ENCODE peak calls at places on chromosomes 16 and 17, in nine cellular contexts. J, C, F, B, M, V, I, T and L are unnamed samples.

GRCh38 chr17:61794792-61795191 is 68.5 kb downstream of the BRIP1 start:
- DNase-seq in J (no peak), C (no peak), F (no peak), B (no peak), M (no peak), V (no peak), I (no peak), T (no peak), L (no peak)

GRCh38 chr17:40328386-40328766 is 19.4 kb downstream of the RARA start:
- DNase-seq in J (no peak), C (no peak), F (no peak), B (no peak), M (no peak), V (no peak), I (no peak), T (no peak), L (no peak)

GRCh38 chr17:29096094-29096493 is 53.2 kb downstream of the PIPOX start:
- DNase-seq in J (no peak), C (no peak), F (no peak), B (no peak), M (no peak), V (no peak), I (no peak), T (no peak), L (no peak)

GRCh38 chr17:80766290-80766689 is 221.7 kb downstream of the RPTOR start:
- DNase-seq in J (no peak), C (no peak), F (no peak), B (no peak), M (no peak), V (no peak), I (no peak), T (no peak), L (no peak)

GRCh38 chr16:77945126-77945525 is 77.2 kb upstream of the CLEC3A start:
- DNase-seq in J (no peak), C (no peak), F (no peak), B (no peak), M (no peak), V (no peak), I (no peak), T (no peak), L (no peak)

GRCh38 chr17:75778861-75779249 is 5.8 kb upstream of the UNK start:
- DNase-seq in J (peak), C (no peak), F (no peak), B (no peak), M (peak), V (no peak), I (peak), T (peak), L (no peak)

GRCh38 chr16:424033-424622 is 1.3 kb upstream of the RAB11FIP3 start:
- DNase-seq in J (peak), C (peak), F (no peak), B (peak), M (peak), V (no peak), I (peak), T (peak), L (peak)

GRCh38 chr16:81035975-81036750 is 521 bp downstream of the ATMIN start:
- DNase-seq in J (no peak), C (no peak), F (no peak), B (peak), M (peak), V (no peak), I (peak), T (peak), L (peak)

GRCh38 chr17:51857052-51857593 is 301.4 kb downstream of the CA10 start:
- DNase-seq in J (no peak), C (no peak), F (no peak), B (no peak), M (no peak), V (no peak), I (no peak), T (no peak), L (no peak)

DNA sequence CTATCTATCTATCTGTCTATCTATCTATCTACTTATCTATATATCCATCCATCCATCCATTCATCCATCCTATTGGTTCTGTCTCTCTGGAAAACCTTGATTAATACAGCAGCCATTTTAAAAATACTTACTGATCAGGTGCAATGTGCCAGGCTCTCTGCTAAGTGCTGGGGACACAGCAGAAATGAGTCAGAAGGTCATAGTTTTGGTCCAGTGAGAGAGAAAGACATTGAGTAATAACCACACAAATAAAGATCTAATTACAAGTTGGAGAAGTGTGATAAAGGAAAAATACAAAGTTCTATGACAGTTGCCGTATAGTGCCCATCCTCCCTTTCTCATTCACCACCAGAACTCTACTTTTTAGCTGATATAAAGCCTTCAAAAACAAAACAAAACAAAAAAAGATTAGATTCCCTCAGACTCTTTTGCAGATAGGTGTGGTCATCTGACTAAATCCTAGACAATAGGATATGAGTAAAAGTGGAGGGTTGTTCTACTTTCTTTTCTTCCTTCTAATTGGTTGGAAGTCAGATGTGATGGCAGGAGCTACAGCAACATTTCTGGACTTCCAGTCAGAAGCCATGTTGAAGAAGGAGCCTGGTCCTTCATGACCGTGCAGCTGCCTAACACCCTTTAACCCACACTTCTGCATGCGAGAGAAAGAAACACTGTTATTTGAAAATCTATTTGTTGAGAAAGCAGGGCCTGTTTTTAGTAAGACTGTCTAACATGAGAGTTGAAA is 72.0 kb upstream of the TOX3 start:
- DNase-seq in J (no peak), C (no peak), F (no peak), B (no peak), M (no peak), V (no peak), I (no peak), T (no peak), L (no peak)
- TF ChIP-seq CTCF in J (no peak), C (no peak), F (no peak), B (no peak), M (no peak), V (no peak), I (no peak), T (no peak), L (no peak)

GRCh38 chr17:7704601-7705268 is at the start of gene EFNB3:
- DNase-seq in J (no peak), C (no peak), F (no peak), B (peak), M (no peak), V (no peak), I (no peak), T (no peak), L (no peak)
- TF ChIP-seq POLR2AphosphoS5 in J (no peak), C (no peak), F (no peak), B (no peak), M (no peak), V (no peak), I (no peak), T (no peak), L (no peak)

DNA sequence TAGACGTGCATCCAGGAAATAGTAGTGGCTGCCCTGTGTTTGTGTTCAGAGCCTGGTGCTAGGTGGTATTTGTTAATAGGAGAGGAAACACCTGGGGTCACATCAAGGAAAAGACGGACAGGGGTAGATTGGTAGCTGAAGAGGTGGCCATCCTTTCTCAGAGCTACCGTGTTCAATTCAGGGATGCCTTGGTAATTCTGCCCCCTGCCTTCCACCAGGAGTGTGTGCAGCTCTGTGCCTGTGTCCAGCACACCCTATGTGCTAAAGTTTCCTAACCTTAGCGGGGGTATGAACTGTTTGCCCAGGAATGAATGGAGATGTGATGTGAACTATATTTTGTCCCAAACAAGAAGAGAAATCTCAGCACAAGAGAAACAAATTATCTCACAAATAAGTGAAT is 174.1 kb upstream of the MPHOSPH6 start:
- DNase-seq in J (no peak), C (no peak), F (no peak), B (peak), M (no peak), V (no peak), I (peak), T (no peak), L (no peak)
- TF ChIP-seq CTCF in J (no peak), C (peak), F (peak), B (peak), M (peak), V (no peak), I (peak), T (no peak), L (no peak)

DNA sequence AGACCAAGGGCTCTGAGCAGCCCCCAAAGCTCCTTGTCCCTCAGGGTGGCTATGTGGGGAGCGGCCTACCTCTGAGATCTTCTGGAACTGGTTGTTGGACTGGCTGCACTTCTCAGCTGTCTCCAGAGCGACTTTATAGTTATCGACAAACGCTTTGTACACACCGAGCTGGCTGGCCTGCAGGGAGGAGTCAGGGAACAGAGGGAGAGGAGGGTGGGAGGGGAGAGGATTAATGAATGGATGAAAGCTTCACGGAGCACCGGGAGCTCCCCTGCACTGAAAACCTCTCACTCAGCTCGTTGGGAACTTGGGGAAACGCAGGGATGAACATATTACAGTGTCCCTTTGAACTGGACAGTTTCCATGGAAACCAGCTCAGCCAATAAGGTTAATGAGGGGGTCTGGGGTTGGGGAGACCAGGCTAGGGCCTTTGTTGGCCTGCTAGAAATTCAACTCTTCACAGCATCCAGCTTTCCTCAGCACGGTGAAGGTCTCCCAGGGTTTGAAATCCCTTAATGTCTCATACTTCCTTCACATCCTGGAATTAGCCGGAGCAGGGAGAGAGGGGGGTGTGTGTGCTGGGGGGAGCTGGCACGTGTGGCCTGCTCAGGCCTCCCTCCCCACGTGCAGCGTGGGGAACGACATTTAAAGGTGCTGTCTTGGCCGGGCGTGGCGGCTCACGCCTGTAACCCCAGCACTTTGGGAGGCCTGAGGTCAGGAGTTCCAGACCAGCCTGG is 86.7 kb downstream of the TIMM22 start:
- DNase-seq in J (no peak), C (no peak), F (no peak), B (peak), M (no peak), V (no peak), I (peak), T (no peak), L (no peak)
- TF ChIP-seq POLR2AphosphoS5 in J (no peak), C (no peak), F (no peak), B (peak), M (no peak), V (no peak), I (no peak), T (no peak), L (no peak)

DNA sequence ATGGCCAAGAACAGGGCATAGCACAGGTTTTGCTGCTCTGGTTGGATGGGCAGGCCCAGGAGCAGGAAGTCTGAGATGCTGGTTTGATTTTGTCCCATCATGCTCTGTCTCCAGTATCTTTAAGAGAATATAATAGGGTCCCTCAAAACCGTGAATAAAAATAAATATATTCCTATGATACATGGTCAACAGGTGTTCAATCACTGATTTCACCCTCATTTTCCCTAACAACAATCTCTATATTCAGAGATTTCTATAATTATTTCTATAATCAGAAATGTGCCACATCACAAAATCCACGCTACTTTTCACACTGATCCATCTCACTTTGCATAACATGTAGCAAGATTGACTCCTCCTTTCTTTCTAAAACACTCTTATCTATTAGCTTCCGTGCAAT is at the start of gene OR1E2:
- DNase-seq in J (no peak), C (no peak), F (no peak), B (no peak), M (no peak), V (no peak), I (no peak), T (no peak), L (no peak)
- TF ChIP-seq CTCF in J (no peak), C (no peak), F (no peak), B (no peak), M (no peak), V (no peak), I (no peak), T (no peak), L (no peak)